ENCODE peak calls at places on chromosomes 5 and 9, in ten cellular contexts. W is tibial nerve, S is adrenal gland, B is transverse colon, L is stomach, U is HCT116, M is right lobe of liver, Z is uterus, Y is heart left ventricle, F is body of pancreas. K is an unnamed sample.

GRCh38 chr5:87570366-87570765 is 157.6 kb upstream of the CCNH start:
- DNase-seq in W (no peak), S (no peak), B (no peak), L (no peak), U (no peak), M (no peak), Z (no peak), Y (no peak), F (no peak), K (no peak)

GRCh38 chr5:147512640-147513334 is 2.9 kb upstream of the DPYSL3 start:
- DNase-seq in W (no peak), S (no peak), B (no peak), L (no peak), U (no peak), M (no peak), Z (no peak), Y (no peak), F (no peak), K (no peak)

GRCh38 chr9:113582698-113583200 is 119.2 kb downstream of the RGS3 start:
- DNase-seq in W (no peak), S (no peak), B (no peak), L (no peak), U (no peak), M (no peak), Z (no peak), Y (peak; percentile 10), F (no peak), K (no peak)

GRCh38 chr5:150298701-150299451 is 3.8 kb downstream of the ARSI start:
- DNase-seq in W (peak; percentile 22), S (no peak), B (no peak), L (no peak), U (no peak), M (no peak), Z (peak; percentile 81), Y (no peak), F (peak; percentile 30), K (no peak)

GRCh38 chr9:113454914-113455761 is 8.4 kb upstream of the RGS3 start:
- DNase-seq in W (peak; percentile 34), S (peak; percentile 86), B (no peak), L (peak; percentile 69), U (peak; percentile 16), M (no peak), Z (peak; percentile 56), Y (peak; percentile 80), F (peak; percentile 71), K (no peak)

GRCh38 chr5:77775773-77776605 is at the start of gene TBCA:
- DNase-seq in W (peak; percentile 72), S (peak; percentile 88), B (peak; percentile 90), L (peak; percentile 88), U (peak; percentile 83), M (peak; percentile 92), Z (peak; percentile 86), Y (peak; percentile 92), F (peak; percentile 86), K (peak; percentile 92)

GRCh38 chr5:6448141-6448491 is 543 bp upstream of the UBE2QL1 start:
- DNase-seq in W (no peak), S (no peak), B (no peak), L (no peak), U (no peak), M (no peak), Z (no peak), Y (no peak), F (no peak), K (no peak)

GRCh38 chr9:33414263-33414662 is 11.9 kb upstream of the AQP7 start:
- DNase-seq in W (no peak), S (no peak), B (no peak), L (peak; percentile 61), U (no peak), M (no peak), Z (no peak), Y (no peak), F (no peak), K (no peak)

GRCh38 chr9:99181621-99182020 is 40.1 kb downstream of the ALG2 start:
- DNase-seq in W (no peak), S (no peak), B (no peak), L (no peak), U (no peak), M (no peak), Z (no peak), Y (no peak), F (no peak), K (no peak)

GRCh38 chr5:1445895-1446601 is 808 bp upstream of the SLC6A3 start:
- DNase-seq in W (no peak), S (no peak), B (no peak), L (peak; percentile 17), U (no peak), M (no peak), Z (no peak), Y (no peak), F (no peak), K (peak; percentile 45)
- H3K27me3 ChIP-seq in W (no peaks in the 10 kb centered on the region), S (peaks cover 52% of the 10 kb centered on the region), B (peaks cover 70% of the 10 kb centered on the region), L (peaks cover 17% of the 10 kb centered on the region), U (no peaks in the 10 kb centered on the region), M (peaks cover 10% of the 10 kb centered on the region), Z (peaks cover 30% of the 10 kb centered on the region), Y (peaks cover 82% of the 10 kb centered on the region), F (peaks cover 38% of the 10 kb centered on the region), K (no peaks in the 10 kb centered on the region)

GRCh38 chr5:108747111-108748009 is at the start of gene FER:
- DNase-seq in W (peak; percentile 36), S (peak; percentile 45), B (no peak), L (no peak), U (peak; percentile 75), M (no peak), Z (peak; percentile 56), Y (no peak), F (peak; percentile 68), K (no peak)
- TF ChIP-seq POLR2A in W (peak; percentile 47), S (peak; percentile 38), B (no peak), L (no peak), U (peak; percentile 28), M (peak; percentile 24), Z (peak; percentile 61), Y (peak; percentile 21), F (no peak), K (no peak)

GRCh38 chr9:81798606-81799005 is 109.3 kb upstream of the TLE1 start:
- DNase-seq in W (no peak), S (no peak), B (no peak), L (no peak), U (no peak), M (no peak), Z (no peak), Y (no peak), F (no peak), K (no peak)

GRCh38 chr9:81801190-81801589 is 111.8 kb upstream of the TLE1 start:
- DNase-seq in W (no peak), S (peak; percentile 58), B (no peak), L (no peak), U (no peak), M (no peak), Z (no peak), Y (no peak), F (no peak), K (no peak)

DNA sequence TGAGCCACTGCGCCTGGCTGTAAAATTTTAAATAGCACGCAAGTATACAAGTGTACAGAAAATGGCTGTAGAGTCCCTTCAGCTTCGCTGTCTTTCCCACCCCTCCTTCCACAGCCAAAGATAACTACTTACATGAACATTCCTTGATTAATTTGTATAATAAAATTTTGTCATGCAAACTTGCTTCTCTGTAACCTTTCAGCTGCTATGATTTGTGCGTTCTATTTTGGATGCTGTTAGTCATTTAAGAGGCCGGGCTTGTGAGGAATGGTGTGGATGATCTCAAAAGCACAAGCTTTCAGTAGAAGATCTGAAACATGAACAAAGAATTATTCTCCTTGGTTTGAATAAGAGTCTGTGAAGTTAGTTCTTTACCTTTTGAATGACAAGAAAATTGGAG is 115.0 kb upstream of the TLE1 start:
- DNase-seq in W (no peak), S (peak; percentile 48), B (no peak), L (no peak), U (no peak), M (no peak), Z (peak; percentile 50), Y (no peak), F (no peak), K (no peak)
- H3K4me1 ChIP-seq in W (no peaks in the 10 kb centered on the region), S (no peaks in the 10 kb centered on the region), B (no peaks in the 10 kb centered on the region), L (no peaks in the 10 kb centered on the region), U (peaks cover 8% of the 10 kb centered on the region), M (no peaks in the 10 kb centered on the region), Z (no peaks in the 10 kb centered on the region), Y (no peaks in the 10 kb centered on the region), F (no peaks in the 10 kb centered on the region), K (no peaks in the 10 kb centered on the region)

GRCh38 chr9:107016383-107016782 is 153.4 kb downstream of the ZNF462 start:
- DNase-seq in W (no peak), S (no peak), B (no peak), L (no peak), U (no peak), M (no peak), Z (no peak), Y (no peak), F (no peak), K (no peak)
- H3K27me3 ChIP-seq in W (no peaks in the 10 kb centered on the region), S (no peaks in the 10 kb centered on the region), B (no peaks in the 10 kb centered on the region), L (no peaks in the 10 kb centered on the region), U (no peaks in the 10 kb centered on the region), M (no peaks in the 10 kb centered on the region), Z (no peaks in the 10 kb centered on the region), Y (no peaks in the 10 kb centered on the region), F (peaks cover 2% of the 10 kb centered on the region), K (no peaks in the 10 kb centered on the region)

K was measured in Peyer's patch.